ENCODE peak calls at places on chromosome 10, in five cellular contexts. One of them, this sample, is unnamed.

GRCh38 chr10:119455609-119456434 is 86.7 kb downstream of the RGS10 start:
- DNase-seq in GM12865: peak; percentile 22
- DNase-seq in brain microvascular endothelial cell: no peak
- DNase-seq in endothelial cell: no peak
- DNase-seq in IMR-90: no peak
- DNase-seq in this sample: no peak

GRCh38 chr10:1114355-1115261 is 58.4 kb downstream of the WDR37 start:
- DNase-seq in endothelial cell: no peak
- DNase-seq in GM12865: no peak
- DNase-seq in IMR-90: no peak
- DNase-seq in brain microvascular endothelial cell: no peak
- DNase-seq in this sample: no peak

GRCh38 chr10:129047585-129047984 is 419.5 kb upstream of the MGMT start:
- DNase-seq in brain microvascular endothelial cell: no peak
- DNase-seq in endothelial cell: no peak
- DNase-seq in GM12865: no peak
- DNase-seq in IMR-90: no peak
- DNase-seq in this sample: no peak

GRCh38 chr10:101292194-101293006 is 61.6 kb upstream of the BTRC start:
- DNase-seq in brain microvascular endothelial cell: no peak
- DNase-seq in IMR-90: no peak
- DNase-seq in GM12865: no peak
- DNase-seq in endothelial cell: peak; percentile 29
- DNase-seq in this sample: no peak

GRCh38 chr10:49735848-49736563 is 26.1 kb downstream of the OGDHL start:
- DNase-seq in brain microvascular endothelial cell: no peak
- DNase-seq in GM12865: no peak
- DNase-seq in IMR-90: no peak
- DNase-seq in endothelial cell: no peak
- DNase-seq in this sample: no peak

GRCh38 chr10:119270893-119271361 is 63.6 kb downstream of the GRK5 start:
- DNase-seq in GM12865: peak; percentile 90
- DNase-seq in IMR-90: peak; percentile 51
- DNase-seq in brain microvascular endothelial cell: peak; percentile 39
- DNase-seq in endothelial cell: peak; percentile 28
- DNase-seq in this sample: peak; percentile 94

GRCh38 chr10:44973323-44974081 is 5.1 kb downstream of the DEPP1 start:
- DNase-seq in GM12865: peak; percentile 77
- DNase-seq in endothelial cell: no peak
- DNase-seq in brain microvascular endothelial cell: no peak
- DNase-seq in IMR-90: no peak
- DNase-seq in this sample: peak; percentile 46

GRCh38 chr10:43229208-43230061 is 37.4 kb downstream of the RASGEF1A start:
- DNase-seq in endothelial cell: peak; percentile 24
- DNase-seq in IMR-90: no peak
- DNase-seq in GM12865: no peak
- DNase-seq in brain microvascular endothelial cell: no peak
- DNase-seq in this sample: no peak

GRCh38 chr10:128701381-128701780 is 575.2 kb upstream of the MKI67 start:
- DNase-seq in endothelial cell: no peak
- DNase-seq in brain microvascular endothelial cell: no peak
- DNase-seq in IMR-90: no peak
- DNase-seq in GM12865: no peak
- DNase-seq in this sample: no peak

GRCh38 chr10:30365278-30365677 is 16.2 kb upstream of the MTPAP start:
- DNase-seq in endothelial cell: no peak
- DNase-seq in IMR-90: no peak
- DNase-seq in GM12865: no peak
- DNase-seq in brain microvascular endothelial cell: no peak
- DNase-seq in this sample: no peak

GRCh38 chr10:69389827-69390490 is 26.8 kb downstream of the TACR2 start:
- DNase-seq in endothelial cell: no peak
- DNase-seq in brain microvascular endothelial cell: no peak
- DNase-seq in IMR-90: peak; percentile 26
- DNase-seq in GM12865: no peak
- DNase-seq in this sample: peak; percentile 86

GRCh38 chr10:59012839-59013238 is 163.6 kb upstream of the PHYHIPL start:
- DNase-seq in IMR-90: no peak
- DNase-seq in endothelial cell: no peak
- DNase-seq in brain microvascular endothelial cell: no peak
- DNase-seq in GM12865: no peak
- DNase-seq in this sample: no peak

GRCh38 chr10:44742169-44742732 is 168.9 kb upstream of the TMEM72 start:
- DNase-seq in brain microvascular endothelial cell: no peak
- DNase-seq in endothelial cell: no peak
- DNase-seq in IMR-90: no peak
- DNase-seq in GM12865: no peak
- DNase-seq in this sample: no peak

GRCh38 chr10:83952273-83952672 is 187.0 kb upstream of the GHITM start:
- DNase-seq in IMR-90: no peak
- DNase-seq in endothelial cell: no peak
- DNase-seq in brain microvascular endothelial cell: no peak
- DNase-seq in GM12865: no peak
- DNase-seq in this sample: no peak

GRCh38 chr10:49651039-49651835 is 28.2 kb upstream of the C10orf53 start:
- DNase-seq in GM12865: no peak
- DNase-seq in endothelial cell: no peak
- DNase-seq in IMR-90: no peak
- DNase-seq in brain microvascular endothelial cell: no peak
- DNase-seq in this sample: no peak

GRCh38 chr10:17375936-17376584 is 78.3 kb downstream of the ST8SIA6 start:
- DNase-seq in IMR-90: peak; percentile 2
- DNase-seq in GM12865: peak; percentile 46
- DNase-seq in brain microvascular endothelial cell: peak; percentile 16
- DNase-seq in endothelial cell: peak; percentile 56
- DNase-seq in this sample: peak; percentile 15

GRCh38 chr10:71077796-71078453 is 134.4 kb upstream of the UNC5B start:
- DNase-seq in GM12865: no peak
- DNase-seq in IMR-90: no peak
- DNase-seq in brain microvascular endothelial cell: no peak
- DNase-seq in endothelial cell: no peak
- DNase-seq in this sample: no peak

GRCh38 chr10:75209325-75210192 is 1.0 kb upstream of the VDAC2 start:
- DNase-seq in endothelial cell: peak; percentile 37
- DNase-seq in brain microvascular endothelial cell: peak; percentile 66
- DNase-seq in GM12865: peak; percentile 88
- DNase-seq in IMR-90: peak; percentile 65
- DNase-seq in this sample: peak; percentile 90

GRCh38 chr10:47334627-47335026 is 12.4 kb downstream of the GDF2 start:
- DNase-seq in brain microvascular endothelial cell: no peak
- DNase-seq in endothelial cell: no peak
- DNase-seq in IMR-90: no peak
- DNase-seq in GM12865: no peak
- DNase-seq in this sample: no peak

GRCh38 chr10:87000491-87000890 is 19.6 kb upstream of the FAM25A start:
- DNase-seq in IMR-90: peak; percentile 44
- DNase-seq in GM12865: no peak
- DNase-seq in brain microvascular endothelial cell: no peak
- DNase-seq in endothelial cell: no peak
- DNase-seq in this sample: peak; percentile 22

GRCh38 chr10:132292972-132293415 is 14.8 kb downstream of the STK32C start:
- DNase-seq in IMR-90: no peak
- DNase-seq in brain microvascular endothelial cell: no peak
- DNase-seq in GM12865: no peak
- DNase-seq in endothelial cell: no peak
- DNase-seq in this sample: no peak

GRCh38 chr10:90136731-90137316 is 435.4 kb downstream of the KIF20B start:
- DNase-seq in brain microvascular endothelial cell: no peak
- DNase-seq in GM12865: peak; percentile 30
- DNase-seq in IMR-90: peak; percentile 2
- DNase-seq in endothelial cell: no peak
- DNase-seq in this sample: peak; percentile 39

GRCh38 chr10:95963992-95964391 is 56.2 kb downstream of the CC2D2B start:
- DNase-seq in GM12865: no peak
- DNase-seq in brain microvascular endothelial cell: no peak
- DNase-seq in IMR-90: no peak
- DNase-seq in endothelial cell: no peak
- DNase-seq in this sample: no peak

GRCh38 chr10:111348049-111348448 is 271.2 kb downstream of the ADRA2A start:
- DNase-seq in IMR-90: no peak
- DNase-seq in brain microvascular endothelial cell: no peak
- DNase-seq in GM12865: no peak
- DNase-seq in endothelial cell: no peak
- DNase-seq in this sample: no peak

GRCh38 chr10:83012866-83013265 is 1126.4 kb upstream of the GHITM start:
- DNase-seq in endothelial cell: no peak
- DNase-seq in GM12865: no peak
- DNase-seq in IMR-90: no peak
- DNase-seq in brain microvascular endothelial cell: peak; percentile 39
- DNase-seq in this sample: no peak

GRCh38 chr10:29541826-29542225 is 92.9 kb downstream of the SVIL start:
- DNase-seq in GM12865: no peak
- DNase-seq in IMR-90: no peak
- DNase-seq in brain microvascular endothelial cell: no peak
- DNase-seq in endothelial cell: no peak
- DNase-seq in this sample: no peak

GRCh38 chr10:73995035-73995358 is 2.9 kb upstream of the VCL start:
- DNase-seq in endothelial cell: no peak
- DNase-seq in GM12865: no peak
- DNase-seq in IMR-90: no peak
- DNase-seq in brain microvascular endothelial cell: no peak
- DNase-seq in this sample: no peak

GRCh38 chr10:113221756-113222168 is 271.7 kb downstream of the TCF7L2 start:
- DNase-seq in GM12865: no peak
- DNase-seq in IMR-90: no peak
- DNase-seq in brain microvascular endothelial cell: no peak
- DNase-seq in endothelial cell: no peak
- DNase-seq in this sample: no peak

GRCh38 chr10:104328916-104329710 is 9.2 kb downstream of the ITPRIP start:
- DNase-seq in brain microvascular endothelial cell: peak; percentile 93
- DNase-seq in IMR-90: peak; percentile 97
- DNase-seq in endothelial cell: peak; percentile 38
- DNase-seq in GM12865: peak; percentile 38
- DNase-seq in this sample: peak; percentile 94

GRCh38 chr10:123069271-123069670 is 60.5 kb downstream of the ACADSB start:
- DNase-seq in endothelial cell: no peak
- DNase-seq in GM12865: no peak
- DNase-seq in brain microvascular endothelial cell: no peak
- DNase-seq in IMR-90: no peak
- DNase-seq in this sample: no peak

GRCh38 chr10:30988831-30989458 is 42.7 kb downstream of the ZNF438 start:
- DNase-seq in brain microvascular endothelial cell: no peak
- DNase-seq in GM12865: no peak
- DNase-seq in IMR-90: peak; percentile 57
- DNase-seq in endothelial cell: no peak
- DNase-seq in this sample: peak; percentile 68

GRCh38 chr10:12550994-12551393 is 201.6 kb downstream of the CAMK1D start:
- DNase-seq in GM12865: no peak
- DNase-seq in endothelial cell: no peak
- DNase-seq in IMR-90: no peak
- DNase-seq in brain microvascular endothelial cell: no peak
- DNase-seq in this sample: no peak

GRCh38 chr10:12543589-12543988 is 194.2 kb downstream of the CAMK1D start:
- DNase-seq in IMR-90: no peak
- DNase-seq in brain microvascular endothelial cell: no peak
- DNase-seq in endothelial cell: no peak
- DNase-seq in GM12865: no peak
- DNase-seq in this sample: no peak

GRCh38 chr10:12547301-12547771 is 198.0 kb downstream of the CAMK1D start:
- DNase-seq in brain microvascular endothelial cell: no peak
- DNase-seq in IMR-90: no peak
- DNase-seq in endothelial cell: no peak
- DNase-seq in GM12865: no peak
- DNase-seq in this sample: no peak

DNA sequence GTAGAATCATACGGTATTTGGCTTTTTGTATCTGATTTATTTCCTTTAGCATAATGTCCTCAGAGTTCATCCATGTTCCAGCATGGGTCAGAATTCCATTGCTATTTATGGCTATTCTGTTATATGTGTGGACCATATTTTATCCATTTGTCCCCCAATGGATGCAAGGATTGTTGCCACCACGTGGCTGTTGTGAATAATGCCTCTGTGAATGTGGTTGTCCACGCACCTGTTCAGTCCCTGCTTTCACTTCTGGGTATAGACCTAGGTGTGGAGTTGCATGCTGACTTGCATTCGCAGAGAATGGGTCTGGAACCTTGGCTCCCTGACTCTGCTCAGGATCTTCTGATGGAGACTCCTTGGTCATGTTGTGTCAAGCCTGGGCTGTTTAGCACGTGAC is 199.9 kb downstream of the CAMK1D start:
- DNase-seq in IMR-90: no peak
- DNase-seq in endothelial cell: no peak
- DNase-seq in brain microvascular endothelial cell: no peak
- DNase-seq in GM12865: peak; percentile 11
- DNase-seq in this sample: no peak
- TF ChIP-seq CTCF in IMR-90: no peak
- TF ChIP-seq CTCF in endothelial cell: no peak
- TF ChIP-seq CTCF in brain microvascular endothelial cell: peak; percentile 4
- TF ChIP-seq CTCF in GM12865: no peak
- TF ChIP-seq CTCF in this sample: no peak

DNA sequence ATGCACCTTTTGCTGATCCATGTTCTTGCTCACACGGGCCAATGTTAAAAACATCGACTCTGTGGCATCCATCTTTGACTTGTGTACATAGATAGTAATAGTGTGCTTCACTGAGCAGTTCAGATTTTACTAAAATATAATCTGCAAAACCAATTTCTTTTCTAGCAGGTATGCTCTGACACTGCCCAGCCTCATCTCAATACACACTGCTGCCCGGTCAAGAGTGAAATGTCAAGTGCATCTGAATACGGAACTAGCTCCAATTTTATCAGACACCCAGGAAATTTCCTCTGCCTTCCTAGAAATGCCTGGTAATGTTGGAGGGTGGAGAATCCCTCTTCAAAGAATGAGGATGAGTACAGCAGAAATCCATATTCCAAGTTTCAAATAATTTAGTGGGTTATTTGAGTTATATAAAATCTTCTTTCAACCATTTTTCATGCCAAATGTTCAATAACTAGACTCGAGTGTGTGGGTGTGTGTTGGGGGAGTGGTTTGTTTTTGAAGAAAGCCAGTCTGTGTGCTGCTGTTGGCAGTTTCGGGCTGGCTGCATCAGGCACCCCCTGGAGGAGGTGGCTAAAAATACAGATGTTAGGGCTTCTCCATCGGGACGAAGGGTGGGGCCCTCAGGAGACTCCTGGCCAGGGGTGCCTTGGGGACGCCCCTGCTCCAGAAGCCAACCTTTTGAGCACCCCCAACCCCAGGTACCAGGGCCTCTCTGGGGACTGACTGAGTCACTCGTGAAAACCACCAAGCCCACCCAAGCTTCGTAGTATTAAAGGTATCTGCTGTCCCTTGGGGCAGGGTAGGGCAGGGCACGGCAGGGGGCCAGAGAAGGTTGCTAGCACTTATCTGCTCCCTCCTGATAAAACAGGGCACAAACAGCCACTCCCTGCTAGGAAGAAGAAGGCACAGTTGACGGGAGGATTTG is 15.4 kb downstream of the CTBP2 start:
- DNase-seq in IMR-90: peak; percentile 57
- DNase-seq in GM12865: peak; percentile 25
- DNase-seq in endothelial cell: peak; percentile 53
- DNase-seq in brain microvascular endothelial cell: peak; percentile 74
- DNase-seq in this sample: peak; percentile 70
- TF ChIP-seq CTCF in IMR-90: peak; percentile 52
- TF ChIP-seq CTCF in GM12865: peak; percentile 28
- TF ChIP-seq CTCF in endothelial cell: no peak
- TF ChIP-seq CTCF in brain microvascular endothelial cell: peak; percentile 81
- TF ChIP-seq CTCF in this sample: peak; percentile 67

GRCh38 chr10:72273410-72274212 is at the start of gene DDIT4:
- DNase-seq in brain microvascular endothelial cell: peak; percentile 99
- DNase-seq in IMR-90: peak; percentile 99
- DNase-seq in GM12865: peak; percentile 100
- DNase-seq in endothelial cell: peak; percentile 96
- DNase-seq in this sample: peak; percentile 100
- TF ChIP-seq CTCF in brain microvascular endothelial cell: no peak
- TF ChIP-seq CTCF in IMR-90: peak; percentile 0
- TF ChIP-seq CTCF in GM12865: no peak
- TF ChIP-seq CTCF in endothelial cell: no peak
- TF ChIP-seq CTCF in this sample: no peak

GRCh38 chr10:6203331-6204062 is 765 bp downstream of the PFKFB3 start:
- DNase-seq in brain microvascular endothelial cell: no peak
- DNase-seq in endothelial cell: peak; percentile 77
- DNase-seq in GM12865: peak; percentile 69
- DNase-seq in IMR-90: peak; percentile 47
- DNase-seq in this sample: peak; percentile 56
- TF ChIP-seq CTCF in brain microvascular endothelial cell: no peak
- TF ChIP-seq CTCF in endothelial cell: no peak
- TF ChIP-seq CTCF in GM12865: peak; percentile 51
- TF ChIP-seq CTCF in IMR-90: peak; percentile 52
- TF ChIP-seq CTCF in this sample: peak; percentile 1

This sample was measured in cardiac fibroblast.